ENCODE peak calls at places on chromosomes 13 and 19, in eight cellular contexts. One of them, this sample, is unnamed.

GRCh38 chr13:46211116-46211515 is 612 bp upstream of the LRRC63 start:
- DNase-seq in choroid plexus epithelial cell: no peak
- DNase-seq in AG10803: no peak
- DNase-seq in AG09309: no peak
- DNase-seq in fibroblast of lung: no peak
- DNase-seq in stomach: no peak
- DNase-seq in upper lobe of left lung: no peak
- DNase-seq in neural crest cell: no peak
- DNase-seq in this sample: no peak

GRCh38 chr13:43087960-43088580 is 64.7 kb downstream of the DNAJC15 start:
- DNase-seq in AG10803: peak
- DNase-seq in stomach: no peak
- DNase-seq in fibroblast of lung: peak
- DNase-seq in neural crest cell: no peak
- DNase-seq in choroid plexus epithelial cell: peak
- DNase-seq in AG09309: no peak
- DNase-seq in upper lobe of left lung: no peak
- DNase-seq in this sample: no peak

GRCh38 chr19:6092329-6093286 is 17.7 kb downstream of the RFX2 start:
- DNase-seq in AG09309: no peak
- DNase-seq in upper lobe of left lung: peak
- DNase-seq in fibroblast of lung: peak
- DNase-seq in stomach: peak
- DNase-seq in AG10803: peak
- DNase-seq in neural crest cell: peak
- DNase-seq in choroid plexus epithelial cell: peak
- DNase-seq in this sample: peak

GRCh38 chr19:43626838-43627237 is 7.4 kb upstream of the ZNF428 start:
- DNase-seq in choroid plexus epithelial cell: no peak
- DNase-seq in stomach: no peak
- DNase-seq in AG10803: no peak
- DNase-seq in fibroblast of lung: no peak
- DNase-seq in AG09309: no peak
- DNase-seq in upper lobe of left lung: no peak
- DNase-seq in neural crest cell: no peak
- DNase-seq in this sample: no peak

GRCh38 chr13:44271915-44272341 is 101.7 kb upstream of the SERP2 start:
- DNase-seq in neural crest cell: no peak
- DNase-seq in AG10803: peak
- DNase-seq in upper lobe of left lung: no peak
- DNase-seq in choroid plexus epithelial cell: no peak
- DNase-seq in stomach: no peak
- DNase-seq in AG09309: no peak
- DNase-seq in fibroblast of lung: no peak
- DNase-seq in this sample: no peak

GRCh38 chr13:102286326-102286725 is 115.5 kb downstream of the FGF14 start:
- DNase-seq in stomach: no peak
- DNase-seq in choroid plexus epithelial cell: peak
- DNase-seq in upper lobe of left lung: no peak
- DNase-seq in neural crest cell: no peak
- DNase-seq in fibroblast of lung: peak
- DNase-seq in AG09309: peak
- DNase-seq in AG10803: peak
- DNase-seq in this sample: no peak

GRCh38 chr13:79780240-79780639 is 299.3 kb downstream of the NDFIP2 start:
- DNase-seq in fibroblast of lung: peak
- DNase-seq in stomach: no peak
- DNase-seq in choroid plexus epithelial cell: no peak
- DNase-seq in AG09309: no peak
- DNase-seq in upper lobe of left lung: no peak
- DNase-seq in AG10803: peak
- DNase-seq in neural crest cell: no peak
- DNase-seq in this sample: no peak

GRCh38 chr13:44107357-44108121 is 227.8 kb downstream of the LACC1 start:
- DNase-seq in neural crest cell: no peak
- DNase-seq in stomach: no peak
- DNase-seq in AG10803: no peak
- DNase-seq in choroid plexus epithelial cell: no peak
- DNase-seq in fibroblast of lung: no peak
- DNase-seq in upper lobe of left lung: no peak
- DNase-seq in AG09309: no peak
- DNase-seq in this sample: no peak

GRCh38 chr13:27309967-27310598 is 39.5 kb downstream of the RASL11A start:
- DNase-seq in stomach: no peak
- DNase-seq in neural crest cell: no peak
- DNase-seq in AG09309: no peak
- DNase-seq in AG10803: no peak
- DNase-seq in choroid plexus epithelial cell: peak
- DNase-seq in upper lobe of left lung: no peak
- DNase-seq in fibroblast of lung: peak
- DNase-seq in this sample: no peak

GRCh38 chr19:12642506-12642905 is 24.0 kb downstream of the MAN2B1 start:
- DNase-seq in fibroblast of lung: no peak
- DNase-seq in stomach: no peak
- DNase-seq in choroid plexus epithelial cell: no peak
- DNase-seq in upper lobe of left lung: no peak
- DNase-seq in neural crest cell: no peak
- DNase-seq in AG09309: no peak
- DNase-seq in AG10803: no peak
- DNase-seq in this sample: no peak

GRCh38 chr13:35857769-35858168 is 273.4 kb downstream of the DCLK1 start:
- DNase-seq in fibroblast of lung: no peak
- DNase-seq in neural crest cell: no peak
- DNase-seq in AG10803: peak
- DNase-seq in choroid plexus epithelial cell: peak
- DNase-seq in upper lobe of left lung: no peak
- DNase-seq in stomach: no peak
- DNase-seq in AG09309: no peak
- DNase-seq in this sample: no peak

GRCh38 chr19:844300-844971 is 3.6 kb downstream of the PRTN3 start:
- DNase-seq in AG10803: no peak
- DNase-seq in stomach: no peak
- DNase-seq in upper lobe of left lung: no peak
- DNase-seq in choroid plexus epithelial cell: no peak
- DNase-seq in AG09309: no peak
- DNase-seq in neural crest cell: no peak
- DNase-seq in fibroblast of lung: no peak
- DNase-seq in this sample: no peak

GRCh38 chr13:33722216-33722900 is 95.6 kb upstream of the RFC3 start:
- DNase-seq in AG10803: peak
- DNase-seq in AG09309: no peak
- DNase-seq in stomach: no peak
- DNase-seq in neural crest cell: no peak
- DNase-seq in upper lobe of left lung: no peak
- DNase-seq in choroid plexus epithelial cell: peak
- DNase-seq in fibroblast of lung: peak
- DNase-seq in this sample: no peak

GRCh38 chr13:33999830-34000605 is 182.1 kb downstream of the RFC3 start:
- DNase-seq in fibroblast of lung: no peak
- DNase-seq in upper lobe of left lung: no peak
- DNase-seq in stomach: no peak
- DNase-seq in AG10803: no peak
- DNase-seq in neural crest cell: no peak
- DNase-seq in AG09309: no peak
- DNase-seq in choroid plexus epithelial cell: no peak
- DNase-seq in this sample: no peak

GRCh38 chr19:55638864-55639359 is 1.9 kb upstream of the ZNF580 start:
- DNase-seq in stomach: no peak
- DNase-seq in AG10803: peak
- DNase-seq in fibroblast of lung: peak
- DNase-seq in AG09309: no peak
- DNase-seq in neural crest cell: peak
- DNase-seq in upper lobe of left lung: no peak
- DNase-seq in choroid plexus epithelial cell: peak
- DNase-seq in this sample: peak

DNA sequence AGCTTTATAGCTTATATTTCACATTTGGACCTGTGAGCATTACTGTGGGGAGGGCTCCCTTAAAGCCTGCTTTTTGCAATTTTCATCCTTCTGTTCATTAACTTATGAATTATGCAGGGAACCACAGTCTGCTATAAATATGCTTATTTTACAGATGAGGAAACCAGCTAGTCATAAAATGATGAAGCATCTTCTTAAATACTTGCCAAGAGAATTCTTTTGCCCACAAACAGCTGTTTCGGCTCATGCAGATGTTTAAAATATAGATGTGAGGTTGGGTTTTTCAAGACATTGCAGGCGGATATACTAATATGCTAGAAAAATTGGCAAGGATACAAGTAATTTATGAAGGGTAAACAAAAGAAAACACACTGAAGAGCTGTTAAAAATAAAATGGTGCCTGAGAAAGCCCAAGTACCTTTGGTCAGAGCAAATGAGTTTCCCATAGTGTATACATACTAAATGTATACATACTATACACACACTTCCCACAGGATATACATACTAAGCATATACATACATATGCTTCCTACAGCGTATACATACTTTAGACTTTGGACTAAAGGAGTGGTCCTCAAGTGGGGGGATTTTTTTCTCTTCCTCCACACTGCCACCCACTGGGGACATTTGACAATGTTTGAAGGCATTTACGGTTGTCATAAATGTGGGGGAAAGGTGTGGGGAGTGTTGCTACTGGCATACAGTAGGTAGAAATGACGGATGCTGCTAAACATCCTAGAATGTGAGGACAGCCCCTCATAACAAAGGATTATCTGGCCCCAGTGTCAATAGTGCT is 164.9 kb upstream of the CSNK1A1L start:
- DNase-seq in neural crest cell: no peak
- DNase-seq in stomach: no peak
- DNase-seq in fibroblast of lung: peak
- DNase-seq in upper lobe of left lung: no peak
- DNase-seq in AG09309: peak
- DNase-seq in AG10803: peak
- DNase-seq in choroid plexus epithelial cell: no peak
- DNase-seq in this sample: no peak
- TF ChIP-seq CTCF in neural crest cell: no peak
- TF ChIP-seq CTCF in stomach: no peak
- TF ChIP-seq CTCF in fibroblast of lung: peak
- TF ChIP-seq CTCF in upper lobe of left lung: no peak
- TF ChIP-seq CTCF in AG09309: no peak
- TF ChIP-seq CTCF in AG10803: no peak
- TF ChIP-seq CTCF in choroid plexus epithelial cell: no peak
- TF ChIP-seq CTCF in this sample: no peak

DNA sequence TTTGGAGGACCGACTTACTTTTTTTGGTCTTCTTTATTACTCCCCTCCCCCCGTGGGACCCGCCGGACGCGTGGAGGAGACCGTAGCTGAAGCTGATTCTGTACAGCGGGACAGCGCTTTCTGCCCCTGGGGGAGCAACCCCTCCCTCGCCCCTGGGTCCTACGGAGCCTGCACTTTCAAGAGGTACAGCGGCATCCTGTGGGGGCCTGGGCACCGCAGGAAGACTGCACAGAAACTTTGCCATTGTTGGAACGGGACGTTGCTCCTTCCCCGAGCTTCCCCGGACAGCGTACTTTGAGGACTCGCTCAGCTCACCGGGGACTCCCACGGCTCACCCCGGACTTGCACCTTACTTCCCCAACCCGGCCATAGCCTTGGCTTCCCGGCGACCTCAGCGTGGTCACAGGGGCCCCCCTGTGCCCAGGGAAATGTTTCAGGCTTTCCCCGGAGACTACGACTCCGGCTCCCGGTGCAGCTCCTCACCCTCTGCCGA is 409 bp downstream of the FOSB start:
- DNase-seq in stomach: peak
- DNase-seq in fibroblast of lung: no peak
- DNase-seq in AG09309: no peak
- DNase-seq in neural crest cell: peak
- DNase-seq in choroid plexus epithelial cell: peak
- DNase-seq in AG10803: peak
- DNase-seq in upper lobe of left lung: no peak
- DNase-seq in this sample: peak
- TF ChIP-seq CTCF in stomach: no peak
- TF ChIP-seq CTCF in fibroblast of lung: no peak
- TF ChIP-seq CTCF in AG09309: no peak
- TF ChIP-seq CTCF in neural crest cell: no peak
- TF ChIP-seq CTCF in choroid plexus epithelial cell: peak
- TF ChIP-seq CTCF in AG10803: peak
- TF ChIP-seq CTCF in upper lobe of left lung: no peak
- TF ChIP-seq CTCF in this sample: no peak

DNA sequence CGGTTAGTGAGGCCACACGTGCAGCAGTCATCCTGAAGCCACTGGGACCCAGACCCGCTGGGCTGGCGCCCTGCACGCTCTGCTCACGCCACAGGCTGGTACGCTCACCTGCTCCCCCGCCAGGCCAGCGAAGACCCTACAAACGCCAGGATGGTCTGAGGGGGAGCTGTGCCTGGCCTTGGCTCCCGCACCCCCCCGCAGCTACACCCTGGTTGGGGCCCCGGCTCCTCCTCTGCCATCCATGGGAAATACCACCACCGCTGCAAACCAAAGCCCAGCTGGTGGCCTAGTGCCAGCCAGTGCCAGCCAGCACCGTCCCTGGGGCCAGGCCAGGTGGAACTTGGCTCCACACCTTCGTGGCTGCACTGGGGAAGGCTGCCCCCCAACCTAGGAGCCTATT is 23.3 kb upstream of the CACTIN start:
- DNase-seq in upper lobe of left lung: no peak
- DNase-seq in AG10803: no peak
- DNase-seq in AG09309: no peak
- DNase-seq in choroid plexus epithelial cell: no peak
- DNase-seq in fibroblast of lung: no peak
- DNase-seq in neural crest cell: no peak
- DNase-seq in stomach: peak
- DNase-seq in this sample: no peak
- TF ChIP-seq CTCF in upper lobe of left lung: no peak
- TF ChIP-seq CTCF in AG10803: no peak
- TF ChIP-seq CTCF in AG09309: no peak
- TF ChIP-seq CTCF in choroid plexus epithelial cell: no peak
- TF ChIP-seq CTCF in fibroblast of lung: no peak
- TF ChIP-seq CTCF in neural crest cell: no peak
- TF ChIP-seq CTCF in stomach: no peak
- TF ChIP-seq CTCF in this sample: no peak

GRCh38 chr19:47356900-47357299 is 7.8 kb downstream of the DHX34 start:
- DNase-seq in upper lobe of left lung: no peak
- DNase-seq in AG09309: no peak
- DNase-seq in neural crest cell: no peak
- DNase-seq in AG10803: no peak
- DNase-seq in fibroblast of lung: no peak
- DNase-seq in choroid plexus epithelial cell: no peak
- DNase-seq in stomach: no peak
- DNase-seq in this sample: no peak

GRCh38 chr19:47362321-47362720 is 13.2 kb downstream of the DHX34 start:
- DNase-seq in neural crest cell: no peak
- DNase-seq in AG10803: no peak
- DNase-seq in stomach: no peak
- DNase-seq in AG09309: no peak
- DNase-seq in upper lobe of left lung: no peak
- DNase-seq in choroid plexus epithelial cell: no peak
- DNase-seq in fibroblast of lung: no peak
- DNase-seq in this sample: no peak

GRCh38 chr19:47363758-47364529 is 14.8 kb downstream of the DHX34 start:
- DNase-seq in choroid plexus epithelial cell: peak
- DNase-seq in fibroblast of lung: peak
- DNase-seq in neural crest cell: no peak
- DNase-seq in AG09309: peak
- DNase-seq in stomach: no peak
- DNase-seq in upper lobe of left lung: no peak
- DNase-seq in AG10803: peak
- DNase-seq in this sample: no peak

GRCh38 chr19:47353307-47353712 is 4.2 kb downstream of the DHX34 start:
- DNase-seq in stomach: peak
- DNase-seq in upper lobe of left lung: no peak
- DNase-seq in choroid plexus epithelial cell: no peak
- DNase-seq in AG09309: no peak
- DNase-seq in AG10803: no peak
- DNase-seq in fibroblast of lung: no peak
- DNase-seq in neural crest cell: no peak
- DNase-seq in this sample: no peak

GRCh38 chr19:47357788-47358680 is 8.9 kb downstream of the DHX34 start:
- DNase-seq in AG09309: no peak
- DNase-seq in choroid plexus epithelial cell: peak
- DNase-seq in fibroblast of lung: no peak
- DNase-seq in neural crest cell: no peak
- DNase-seq in AG10803: no peak
- DNase-seq in upper lobe of left lung: no peak
- DNase-seq in stomach: no peak
- DNase-seq in this sample: peak
- TF ChIP-seq CTCF in AG09309: peak
- TF ChIP-seq CTCF in choroid plexus epithelial cell: peak
- TF ChIP-seq CTCF in fibroblast of lung: no peak
- TF ChIP-seq CTCF in neural crest cell: peak
- TF ChIP-seq CTCF in AG10803: peak
- TF ChIP-seq CTCF in upper lobe of left lung: no peak
- TF ChIP-seq CTCF in stomach: no peak
- TF ChIP-seq CTCF in this sample: peak